ENCODE peak calls at places on chromosomes 4 and X, in seven cellular contexts. One of them, this sample, is unnamed.

GRCh38 chr4:78031457-78031856 is 25.7 kb upstream of the FRAS1 start:
- DNase-seq in cardiac muscle cell: no peak
- DNase-seq in CD4-positive, alpha-beta memory T cell: no peak
- DNase-seq in A673: no peak
- DNase-seq in CD8-positive, alpha-beta T cell: no peak
- DNase-seq in CD8-positive, alpha-beta memory T cell: no peak
- DNase-seq in left ventricle myocardium inferior: no peak
- DNase-seq in this sample: no peak

GRCh38 chr4:89665662-89666061 is 171.3 kb downstream of the SNCA start:
- DNase-seq in cardiac muscle cell: no peak
- DNase-seq in CD4-positive, alpha-beta memory T cell: no peak
- DNase-seq in A673: no peak
- DNase-seq in CD8-positive, alpha-beta T cell: no peak
- DNase-seq in CD8-positive, alpha-beta memory T cell: no peak
- DNase-seq in left ventricle myocardium inferior: no peak
- DNase-seq in this sample: no peak

GRCh38 chrX:103831342-103831802 is 685 bp downstream of the RAB9B start:
- DNase-seq in cardiac muscle cell: peak; percentile 91
- DNase-seq in CD4-positive, alpha-beta memory T cell: no peak
- DNase-seq in A673: peak; percentile 60
- DNase-seq in CD8-positive, alpha-beta T cell: no peak
- DNase-seq in CD8-positive, alpha-beta memory T cell: no peak
- DNase-seq in left ventricle myocardium inferior: no peak
- DNase-seq in this sample: peak; percentile 4

GRCh38 chrX:15686818-15687685 is 22.4 kb upstream of the CLTRN start:
- DNase-seq in cardiac muscle cell: peak; percentile 82
- DNase-seq in CD4-positive, alpha-beta memory T cell: peak; percentile 78
- DNase-seq in A673: peak; percentile 77
- DNase-seq in CD8-positive, alpha-beta T cell: peak; percentile 76
- DNase-seq in CD8-positive, alpha-beta memory T cell: peak; percentile 65
- DNase-seq in left ventricle myocardium inferior: no peak
- DNase-seq in this sample: no peak

GRCh38 chr4:137263206-137263605 is 269.1 kb downstream of the PCDH18 start:
- DNase-seq in cardiac muscle cell: no peak
- DNase-seq in CD4-positive, alpha-beta memory T cell: no peak
- DNase-seq in A673: no peak
- DNase-seq in CD8-positive, alpha-beta T cell: no peak
- DNase-seq in CD8-positive, alpha-beta memory T cell: no peak
- DNase-seq in left ventricle myocardium inferior: no peak
- DNase-seq in this sample: no peak

GRCh38 chrX:16687514-16687913 is 25.0 kb downstream of the CTPS2 start:
- DNase-seq in cardiac muscle cell: no peak
- DNase-seq in CD4-positive, alpha-beta memory T cell: no peak
- DNase-seq in A673: no peak
- DNase-seq in CD8-positive, alpha-beta T cell: no peak
- DNase-seq in CD8-positive, alpha-beta memory T cell: no peak
- DNase-seq in left ventricle myocardium inferior: no peak
- DNase-seq in this sample: no peak

GRCh38 chrX:103554687-103555417 is 30.5 kb upstream of the TCEAL4 start:
- DNase-seq in cardiac muscle cell: peak; percentile 82
- DNase-seq in CD4-positive, alpha-beta memory T cell: peak; percentile 72
- DNase-seq in A673: no peak
- DNase-seq in CD8-positive, alpha-beta T cell: peak; percentile 65
- DNase-seq in CD8-positive, alpha-beta memory T cell: peak; percentile 63
- DNase-seq in left ventricle myocardium inferior: peak; percentile 17
- DNase-seq in this sample: no peak

GRCh38 chr4:9953089-9953488 is 68.2 kb downstream of the SLC2A9 start:
- DNase-seq in cardiac muscle cell: no peak
- DNase-seq in CD4-positive, alpha-beta memory T cell: no peak
- DNase-seq in A673: no peak
- DNase-seq in CD8-positive, alpha-beta T cell: no peak
- DNase-seq in CD8-positive, alpha-beta memory T cell: no peak
- DNase-seq in left ventricle myocardium inferior: no peak
- DNase-seq in this sample: no peak

GRCh38 chr4:85681194-85681803 is 206.3 kb downstream of the ARHGAP24 start:
- DNase-seq in cardiac muscle cell: no peak
- DNase-seq in CD4-positive, alpha-beta memory T cell: no peak
- DNase-seq in A673: peak; percentile 80
- DNase-seq in CD8-positive, alpha-beta T cell: no peak
- DNase-seq in CD8-positive, alpha-beta memory T cell: no peak
- DNase-seq in left ventricle myocardium inferior: no peak
- DNase-seq in this sample: peak; percentile 53

GRCh38 chr4:142126890-142127497 is 490.6 kb downstream of the IL15 start:
- DNase-seq in cardiac muscle cell: peak; percentile 79
- DNase-seq in CD4-positive, alpha-beta memory T cell: peak; percentile 67
- DNase-seq in A673: peak; percentile 78
- DNase-seq in CD8-positive, alpha-beta T cell: peak; percentile 67
- DNase-seq in CD8-positive, alpha-beta memory T cell: peak; percentile 48
- DNase-seq in left ventricle myocardium inferior: no peak
- DNase-seq in this sample: peak; percentile 51

GRCh38 chr4:174631901-174632758 is 109.8 kb upstream of the HPGD start:
- DNase-seq in cardiac muscle cell: peak; percentile 46
- DNase-seq in CD4-positive, alpha-beta memory T cell: peak; percentile 25
- DNase-seq in A673: peak; percentile 75
- DNase-seq in CD8-positive, alpha-beta T cell: no peak
- DNase-seq in CD8-positive, alpha-beta memory T cell: peak; percentile 8
- DNase-seq in left ventricle myocardium inferior: no peak
- DNase-seq in this sample: peak; percentile 22

GRCh38 chr4:159430896-159431295 is 328.0 kb downstream of the RAPGEF2 start:
- DNase-seq in cardiac muscle cell: no peak
- DNase-seq in CD4-positive, alpha-beta memory T cell: no peak
- DNase-seq in A673: peak; percentile 70
- DNase-seq in CD8-positive, alpha-beta T cell: no peak
- DNase-seq in CD8-positive, alpha-beta memory T cell: no peak
- DNase-seq in left ventricle myocardium inferior: no peak
- DNase-seq in this sample: no peak

GRCh38 chr4:33837043-33837442 is 2407.3 kb downstream of the ARAP2 start:
- DNase-seq in cardiac muscle cell: no peak
- DNase-seq in CD4-positive, alpha-beta memory T cell: no peak
- DNase-seq in A673: no peak
- DNase-seq in CD8-positive, alpha-beta T cell: no peak
- DNase-seq in CD8-positive, alpha-beta memory T cell: no peak
- DNase-seq in left ventricle myocardium inferior: no peak
- DNase-seq in this sample: no peak

GRCh38 chrX:122555925-122556324 is 628.2 kb upstream of the GRIA3 start:
- DNase-seq in cardiac muscle cell: no peak
- DNase-seq in CD4-positive, alpha-beta memory T cell: no peak
- DNase-seq in A673: no peak
- DNase-seq in CD8-positive, alpha-beta T cell: no peak
- DNase-seq in CD8-positive, alpha-beta memory T cell: no peak
- DNase-seq in left ventricle myocardium inferior: no peak
- DNase-seq in this sample: no peak

GRCh38 chrX:33211356-33212254 is at the start of gene DMD:
- DNase-seq in cardiac muscle cell: peak; percentile 94
- DNase-seq in CD4-positive, alpha-beta memory T cell: no peak
- DNase-seq in A673: no peak
- DNase-seq in CD8-positive, alpha-beta T cell: no peak
- DNase-seq in CD8-positive, alpha-beta memory T cell: no peak
- DNase-seq in left ventricle myocardium inferior: peak; percentile 17
- DNase-seq in this sample: no peak

GRCh38 chr4:123399638-123400358 is 3.2 kb downstream of the SPRY1 start:
- DNase-seq in cardiac muscle cell: peak; percentile 28
- DNase-seq in CD4-positive, alpha-beta memory T cell: peak; percentile 6
- DNase-seq in A673: no peak
- DNase-seq in CD8-positive, alpha-beta T cell: no peak
- DNase-seq in CD8-positive, alpha-beta memory T cell: no peak
- DNase-seq in left ventricle myocardium inferior: no peak
- DNase-seq in this sample: no peak
- H3K4me1 ChIP-seq in cardiac muscle cell: peaks cover 18% of the 10 kb centered on the region
- H3K4me1 ChIP-seq in CD4-positive, alpha-beta memory T cell: peaks cover 27% of the 10 kb centered on the region
- H3K4me1 ChIP-seq in A673: peaks cover 6% of the 10 kb centered on the region
- H3K4me1 ChIP-seq in CD8-positive, alpha-beta T cell: peaks cover 9% of the 10 kb centered on the region
- H3K4me1 ChIP-seq in CD8-positive, alpha-beta memory T cell: peaks cover 15% of the 10 kb centered on the region
- H3K4me1 ChIP-seq in left ventricle myocardium inferior: peaks cover 84% of the 10 kb centered on the region
- H3K4me1 ChIP-seq in this sample: peaks cover 27% of the 10 kb centered on the region

DNA sequence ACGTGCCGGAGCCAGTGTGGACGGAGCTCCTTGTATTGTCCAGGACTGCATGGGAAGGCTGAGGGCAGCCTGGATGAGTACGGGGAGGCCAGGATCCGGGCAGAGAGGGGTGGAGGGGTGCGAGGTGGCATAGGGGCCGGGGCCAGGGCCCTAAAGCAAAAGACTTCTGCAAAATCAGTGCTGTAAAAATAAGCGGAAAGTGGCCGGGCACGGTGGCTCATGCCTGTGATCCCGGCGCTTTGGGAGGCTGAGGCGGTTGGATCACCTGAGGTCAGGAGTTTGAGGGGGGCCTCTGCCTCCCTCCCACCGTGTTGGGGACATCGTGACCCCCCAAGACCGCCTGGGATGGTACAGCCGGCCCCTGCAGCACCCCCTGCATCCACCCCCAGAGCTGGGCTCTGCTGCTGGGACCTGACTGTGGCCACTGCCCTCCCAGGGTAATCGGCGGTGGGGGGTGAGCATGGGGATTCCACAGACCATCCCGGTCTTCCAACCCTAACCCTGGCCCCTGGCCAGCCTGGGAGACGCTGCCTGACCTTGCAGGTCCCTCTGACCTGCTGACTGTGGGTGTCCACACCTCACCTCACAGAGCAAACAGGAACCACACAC is 23.4 kb upstream of the PLCXD1 start:
- DNase-seq in cardiac muscle cell: no peak
- DNase-seq in CD4-positive, alpha-beta memory T cell: no peak
- DNase-seq in A673: no peak
- DNase-seq in CD8-positive, alpha-beta T cell: no peak
- DNase-seq in CD8-positive, alpha-beta memory T cell: no peak
- DNase-seq in left ventricle myocardium inferior: no peak
- DNase-seq in this sample: no peak
- H3K9me3 ChIP-seq in cardiac muscle cell: no peaks in the 10 kb centered on the region
- H3K9me3 ChIP-seq in CD4-positive, alpha-beta memory T cell: no peaks in the 10 kb centered on the region
- H3K9me3 ChIP-seq in A673: no peaks in the 10 kb centered on the region
- H3K9me3 ChIP-seq in CD8-positive, alpha-beta T cell: no peaks in the 10 kb centered on the region
- H3K9me3 ChIP-seq in CD8-positive, alpha-beta memory T cell: no peaks in the 10 kb centered on the region
- H3K9me3 ChIP-seq in left ventricle myocardium inferior: no peaks in the 10 kb centered on the region
- H3K9me3 ChIP-seq in this sample: no peaks in the 10 kb centered on the region

DNA sequence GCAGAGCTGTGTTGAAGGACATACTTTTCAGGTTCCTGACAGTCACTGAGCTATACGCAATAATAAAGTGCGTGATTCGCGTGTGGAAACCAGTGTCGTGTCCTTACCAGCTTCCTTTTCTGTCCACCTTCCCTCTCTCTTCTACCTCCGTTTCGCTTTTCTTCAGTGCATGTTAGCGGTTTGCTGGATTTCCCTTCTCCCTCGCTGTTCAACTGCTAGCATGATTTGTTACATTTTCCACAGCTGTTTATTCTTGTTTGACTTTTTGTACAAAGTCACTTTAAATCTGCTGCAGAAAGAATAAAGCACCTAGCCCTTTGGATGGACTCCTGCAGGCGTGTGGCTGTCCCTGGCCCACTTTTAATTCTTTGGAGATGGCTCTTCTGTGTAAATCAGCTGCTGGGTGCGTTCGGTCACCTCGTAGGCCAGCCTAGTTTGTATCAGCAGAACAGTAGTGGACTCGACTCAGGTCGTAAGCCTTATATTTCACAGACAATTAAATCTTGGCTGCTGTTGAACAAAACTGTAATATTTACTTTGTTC is 8.9 kb upstream of the HAND2 start:
- DNase-seq in cardiac muscle cell: no peak
- DNase-seq in CD4-positive, alpha-beta memory T cell: no peak
- DNase-seq in A673: no peak
- DNase-seq in CD8-positive, alpha-beta T cell: no peak
- DNase-seq in CD8-positive, alpha-beta memory T cell: no peak
- DNase-seq in left ventricle myocardium inferior: no peak
- DNase-seq in this sample: no peak
- H3K4me1 ChIP-seq in cardiac muscle cell: peaks cover 18% of the 10 kb centered on the region
- H3K4me1 ChIP-seq in CD4-positive, alpha-beta memory T cell: peaks cover 17% of the 10 kb centered on the region
- H3K4me1 ChIP-seq in A673: peaks cover 24% of the 10 kb centered on the region
- H3K4me1 ChIP-seq in CD8-positive, alpha-beta T cell: peaks cover 17% of the 10 kb centered on the region
- H3K4me1 ChIP-seq in CD8-positive, alpha-beta memory T cell: peaks cover 14% of the 10 kb centered on the region
- H3K4me1 ChIP-seq in left ventricle myocardium inferior: peaks cover 60% of the 10 kb centered on the region
- H3K4me1 ChIP-seq in this sample: no peaks in the 10 kb centered on the region

DNA sequence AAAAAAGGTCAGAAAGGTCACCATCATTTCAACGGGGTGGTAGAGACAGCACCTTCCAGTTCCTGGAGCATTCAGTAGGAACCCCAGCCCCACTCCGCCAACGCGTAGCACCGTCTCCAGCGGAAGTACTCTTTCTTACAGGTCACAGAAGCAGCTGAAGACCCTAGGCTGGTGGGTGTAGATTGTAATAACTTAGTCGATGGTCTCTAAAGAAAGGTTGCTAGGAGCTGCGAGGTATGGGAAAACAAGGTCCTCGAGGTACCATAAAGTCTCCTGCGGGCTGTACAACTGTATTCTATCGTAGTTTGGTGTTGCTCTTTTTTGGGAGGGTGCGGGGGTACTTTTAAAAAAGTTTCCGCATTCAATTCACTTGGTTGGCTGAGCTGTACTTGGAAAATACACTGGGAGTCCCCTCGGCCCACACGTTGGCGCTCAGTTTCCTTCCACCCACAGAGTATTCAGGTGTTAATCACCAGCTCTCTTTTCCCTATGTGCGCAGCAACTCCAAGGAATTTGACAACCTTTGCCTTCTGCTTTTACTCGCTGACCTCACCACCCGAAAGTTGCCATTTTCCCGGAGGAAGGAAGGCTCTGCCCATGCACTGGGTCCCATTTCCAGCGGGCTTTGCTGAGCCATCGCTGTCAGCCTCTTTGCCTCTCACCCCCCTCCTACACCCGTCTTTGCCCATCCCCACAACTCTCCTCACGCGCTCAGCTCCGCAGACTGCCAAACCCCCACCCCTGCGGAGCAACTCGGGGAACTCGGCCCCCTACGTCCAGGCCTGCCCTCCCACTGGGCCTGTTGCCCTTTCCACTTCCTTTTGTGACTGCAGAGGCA is 4.8 kb upstream of the SOX3 start:
- DNase-seq in cardiac muscle cell: no peak
- DNase-seq in CD4-positive, alpha-beta memory T cell: no peak
- DNase-seq in A673: no peak
- DNase-seq in CD8-positive, alpha-beta T cell: no peak
- DNase-seq in CD8-positive, alpha-beta memory T cell: no peak
- DNase-seq in left ventricle myocardium inferior: no peak
- DNase-seq in this sample: no peak
- H3K9me3 ChIP-seq in cardiac muscle cell: no peaks in the 10 kb centered on the region
- H3K9me3 ChIP-seq in CD4-positive, alpha-beta memory T cell: no peaks in the 10 kb centered on the region
- H3K9me3 ChIP-seq in A673: no peaks in the 10 kb centered on the region
- H3K9me3 ChIP-seq in CD8-positive, alpha-beta T cell: no peaks in the 10 kb centered on the region
- H3K9me3 ChIP-seq in CD8-positive, alpha-beta memory T cell: no peaks in the 10 kb centered on the region
- H3K9me3 ChIP-seq in left ventricle myocardium inferior: no peaks in the 10 kb centered on the region
- H3K9me3 ChIP-seq in this sample: no peaks in the 10 kb centered on the region

DNA sequence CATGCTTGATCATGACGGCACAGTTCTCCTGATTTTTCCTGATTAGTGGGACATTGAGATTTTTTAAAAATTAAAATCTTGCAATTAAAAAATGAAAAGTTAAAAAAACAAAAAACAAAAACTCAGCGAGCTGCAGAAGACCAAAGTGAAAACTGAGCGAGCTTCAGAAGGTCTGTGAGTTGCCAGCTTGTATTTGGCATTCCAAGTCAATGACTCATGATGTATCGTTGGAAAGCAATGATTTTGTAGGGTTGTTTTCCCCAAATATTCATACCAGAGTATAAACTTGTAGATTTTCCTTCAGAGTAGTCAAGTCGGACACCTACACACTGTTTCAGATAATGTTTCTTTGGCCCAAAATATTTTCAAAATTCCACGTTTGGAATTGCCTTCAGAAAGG is 76.9 kb downstream of the LRRC66 start:
- DNase-seq in cardiac muscle cell: no peak
- DNase-seq in CD4-positive, alpha-beta memory T cell: no peak
- DNase-seq in A673: no peak
- DNase-seq in CD8-positive, alpha-beta T cell: no peak
- DNase-seq in CD8-positive, alpha-beta memory T cell: no peak
- DNase-seq in left ventricle myocardium inferior: no peak
- DNase-seq in this sample: no peak
- H3K4me1 ChIP-seq in cardiac muscle cell: no peaks in the 10 kb centered on the region
- H3K4me1 ChIP-seq in CD4-positive, alpha-beta memory T cell: no peaks in the 10 kb centered on the region
- H3K4me1 ChIP-seq in A673: no peaks in the 10 kb centered on the region
- H3K4me1 ChIP-seq in CD8-positive, alpha-beta T cell: no peaks in the 10 kb centered on the region
- H3K4me1 ChIP-seq in CD8-positive, alpha-beta memory T cell: no peaks in the 10 kb centered on the region
- H3K4me1 ChIP-seq in left ventricle myocardium inferior: no peaks in the 10 kb centered on the region
- H3K4me1 ChIP-seq in this sample: no peaks in the 10 kb centered on the region

This sample was measured in Panc1.